ENCODE peak calls at places on chromosomes 1 and 21, in four cellular contexts. E, X, I and O are unnamed samples.

GRCh38 chr1:219555031-219555667 is 57.8 kb downstream of the ZC3H11B start:
- DNase-seq in E (no peak), I (no peak), X (no peak), O (peak)

GRCh38 chr1:161037661-161038522 is 872 bp downstream of the TSTD1 start:
- DNase-seq in I (no peak), E (peak), X (no peak), O (peak)

GRCh38 chr1:76939107-76939816 is 72.0 kb downstream of the ST6GALNAC5 start:
- DNase-seq in I (no peak), X (no peak), E (no peak), O (no peak)

GRCh38 chr1:231734417-231734816 is 107.8 kb downstream of the DISC1 start:
- DNase-seq in X (no peak), E (no peak), I (no peak), O (no peak)

GRCh38 chr1:16607433-16607851 is 5.9 kb downstream of the NBPF1 start:
- DNase-seq in E (no peak), X (no peak), I (no peak), O (no peak)

GRCh38 chr1:61419681-61420080 is 305.3 kb downstream of the TM2D1 start:
- DNase-seq in X (no peak), I (peak), E (no peak), O (no peak)

GRCh38 chr1:84083321-84083720 is 60.8 kb upstream of the PRKACB start:
- DNase-seq in E (no peak), I (peak), X (no peak), O (no peak)

GRCh38 chr1:180238675-180239074 is 8.6 kb downstream of the LHX4 start:
- DNase-seq in I (no peak), X (no peak), E (no peak), O (no peak)

GRCh38 chr1:167922611-167923074 is 8.7 kb upstream of the ADCY10 start:
- DNase-seq in E (no peak), I (no peak), X (no peak), O (no peak)

GRCh38 chr1:205313681-205314308 is 7.8 kb downstream of the NUAK2 start:
- DNase-seq in E (peak), X (no peak), I (no peak), O (peak)

GRCh38 chr1:200473698-200474371 is 64.0 kb upstream of the ZNF281 start:
- DNase-seq in E (no peak), X (no peak), I (peak), O (no peak)

GRCh38 chr21:38965910-38966504 is 160.3 kb downstream of the ETS2 start:
- DNase-seq in E (peak), X (peak), I (peak), O (peak)

GRCh38 chr1:168261390-168261789 is 19.3 kb upstream of the TBX19 start:
- DNase-seq in X (no peak), I (no peak), E (no peak), O (no peak)

GRCh38 chr1:79042117-79042516 is 35.6 kb upstream of the ADGRL4 start:
- DNase-seq in X (no peak), E (no peak), I (no peak), O (no peak)

GRCh38 chr1:232765536-232765935 is 39.7 kb upstream of the MAP10 start:
- DNase-seq in I (no peak), E (no peak), X (no peak), O (no peak)

GRCh38 chr1:39825432-39825941 is 36.8 kb upstream of the BMP8B start:
- DNase-seq in X (no peak), I (no peak), E (no peak), O (no peak)

GRCh38 chr1:40922969-40923368 is 56.5 kb upstream of the CTPS1 start:
- DNase-seq in I (no peak), E (no peak), X (no peak), O (peak)

GRCh38 chr1:15322648-15323350 is 75.8 kb downstream of the FHAD1 start:
- DNase-seq in X (peak), E (no peak), I (peak), O (no peak)

GRCh38 chr1:14294006-14294405 is 304.5 kb upstream of the KAZN start:
- DNase-seq in I (no peak), E (no peak), X (no peak), O (no peak)

GRCh38 chr1:26537951-26538352 is 8.4 kb downstream of the RPS6KA1 start:
- DNase-seq in I (no peak), X (peak), E (peak), O (peak)

GRCh38 chr1:12016182-12016581 is 3.1 kb upstream of the MIIP start:
- DNase-seq in E (no peak), I (no peak), X (no peak), O (no peak)

GRCh38 chr1:33007190-33008050 is 29.3 kb downstream of the AK2 start:
- DNase-seq in X (peak), E (no peak), I (peak), O (no peak)

GRCh38 chr1:225146478-225146877 is 217.0 kb downstream of the DNAH14 start:
- DNase-seq in I (peak), X (no peak), E (no peak), O (peak)
- TF ChIP-seq TEAD4 in I (no peak), X (no peak), E (no peak), O (no peak)

DNA sequence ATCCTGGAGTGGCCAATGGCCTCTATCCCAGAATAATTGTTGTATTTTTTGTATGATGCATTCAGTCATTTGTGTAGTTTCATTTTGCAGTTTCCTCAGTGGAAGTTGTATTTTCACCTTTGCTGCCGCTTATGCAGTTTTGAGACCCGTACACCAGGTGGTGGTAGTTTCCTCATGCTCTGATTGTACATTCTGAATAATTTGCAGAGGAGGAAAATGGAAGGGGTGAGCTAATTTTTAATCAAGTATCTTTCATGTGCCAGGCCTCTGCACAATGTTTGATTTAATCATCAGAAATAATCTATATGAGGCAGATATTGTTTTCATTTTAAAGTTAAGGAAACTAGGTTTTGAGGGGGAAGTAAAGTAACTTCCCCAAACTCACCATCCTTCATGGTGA is 29.5 kb downstream of the HLX start:
- DNase-seq in E (no peak), X (no peak), I (no peak), O (no peak)
- TF ChIP-seq TEAD4 in E (no peak), X (no peak), I (no peak), O (no peak)

DNA sequence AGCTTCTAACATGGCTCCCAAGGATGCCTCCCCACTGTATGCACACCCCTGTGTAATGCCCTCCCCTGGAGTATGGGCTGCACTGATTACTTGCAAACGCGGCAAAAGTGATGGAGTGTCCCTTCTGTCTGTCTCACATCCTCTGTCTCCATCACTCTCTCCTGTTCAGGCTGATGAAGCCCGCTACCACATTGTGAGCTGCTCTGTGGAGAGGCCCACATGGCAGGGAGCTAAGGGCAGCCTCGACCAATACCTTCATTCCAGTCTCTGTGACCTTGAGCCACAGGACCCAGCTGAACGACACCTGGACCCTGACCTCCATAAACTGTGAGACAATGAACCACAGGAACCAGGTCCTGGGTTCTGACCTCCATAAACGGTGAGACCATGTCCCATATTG is 154.1 kb upstream of the ETV3 start:
- DNase-seq in I (no peak), E (peak), X (no peak), O (no peak)
- TF ChIP-seq TEAD4 in I (no peak), E (no peak), X (no peak), O (no peak)

DNA sequence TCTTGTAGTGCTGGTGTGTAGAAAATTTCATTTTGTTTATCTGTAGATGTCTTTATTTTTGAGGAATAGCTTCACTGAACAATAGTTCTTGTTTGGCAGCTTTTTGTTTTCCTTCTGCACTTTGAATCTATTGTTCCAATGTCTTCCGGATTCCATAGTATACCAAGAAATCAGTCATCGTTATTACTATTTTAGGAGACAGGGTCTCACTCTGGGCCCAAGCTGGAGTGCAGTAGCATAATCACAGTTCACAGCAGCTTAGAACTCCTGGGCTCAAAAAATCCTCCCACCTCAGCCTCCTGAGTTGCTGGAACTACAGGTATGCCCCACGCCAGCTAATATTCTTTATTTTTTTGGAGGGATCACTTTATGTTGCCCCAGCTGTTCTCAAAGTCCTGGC is 67.7 kb upstream of the RGS2 start:
- DNase-seq in E (no peak), I (no peak), X (no peak), O (no peak)
- TF ChIP-seq TEAD4 in E (no peak), I (no peak), X (no peak), O (no peak)

DNA sequence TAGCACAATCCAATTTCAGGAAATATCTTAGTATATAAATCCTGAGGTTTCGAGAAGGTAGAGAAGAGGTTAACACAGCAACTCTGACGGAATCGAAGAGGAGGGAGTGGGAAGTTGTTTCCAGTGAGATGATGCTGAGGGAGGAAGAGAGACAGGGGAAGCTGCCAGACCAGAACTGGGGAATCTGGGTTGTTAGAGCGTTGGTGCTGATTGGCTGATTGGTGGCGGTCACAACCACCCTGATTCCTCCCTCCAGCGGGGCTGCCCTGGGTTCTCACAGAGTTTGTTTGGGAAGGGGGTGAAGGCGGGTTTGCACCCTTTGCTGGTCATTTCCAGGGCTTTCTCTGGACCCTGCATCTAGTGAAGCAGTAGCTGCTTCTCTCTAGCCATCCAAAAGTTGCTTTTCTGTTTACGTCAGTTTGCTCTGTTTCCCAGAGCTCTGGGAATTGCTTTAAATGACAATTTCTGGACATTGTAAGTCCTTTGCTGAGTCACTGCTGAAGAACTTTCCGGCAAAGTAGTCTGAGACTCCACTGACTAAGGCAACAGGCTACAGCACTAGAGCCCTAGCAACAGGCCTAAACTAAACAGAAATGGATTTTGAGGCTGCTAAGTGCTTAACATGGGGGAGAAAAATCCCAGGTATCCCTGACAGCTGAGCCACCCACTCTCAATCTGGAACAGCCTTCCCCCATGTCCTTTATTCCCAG is 90.1 kb downstream of the TENT5C start:
- DNase-seq in I (no peak), E (no peak), X (no peak), O (no peak)
- TF ChIP-seq TEAD4 in I (peak), E (no peak), X (no peak), O (no peak)

GRCh38 chr1:115557715-115558114 is 84.1 kb upstream of the VANGL1 start:
- DNase-seq in X (no peak), E (no peak), I (no peak), O (no peak)
- TF ChIP-seq TEAD4 in X (no peak), E (no peak), I (no peak), O (no peak)